ENCODE peak calls at places on chromosomes 2 and 18, in six cellular contexts. T is right lobe of liver, R is astrocyte of the spinal cord, S is left ventricle myocardium inferior, H is AG10803, J is fibroblast of pulmonary artery. A is an unnamed sample.

GRCh38 chr2:16664052-16664731 is 1.4 kb downstream of the CYRIA start:
- DNase-seq in T (no peak), R (peak), S (no peak), H (peak), J (peak), A (peak)

GRCh38 chr2:120677696-120678095 is 58.0 kb upstream of the GLI2 start:
- DNase-seq in T (no peak), R (no peak), S (no peak), H (peak), J (no peak), A (no peak)

GRCh38 chr2:132542953-132543569 is 126.5 kb downstream of the GPR39 start:
- DNase-seq in T (no peak), R (no peak), S (no peak), H (peak), J (no peak), A (no peak)

GRCh38 chr2:34652636-34653035 is 1053.5 kb upstream of the FAM98A start:
- DNase-seq in T (no peak), R (peak), S (no peak), H (no peak), J (peak), A (peak)

GRCh38 chr2:158214431-158214830 is 112.8 kb downstream of the UPP2 start:
- DNase-seq in T (no peak), R (peak), S (no peak), H (no peak), J (peak), A (peak)

GRCh38 chr2:119531292-119531691 is 7.0 kb upstream of the SCTR start:
- DNase-seq in T (no peak), R (no peak), S (no peak), H (no peak), J (peak), A (no peak)

GRCh38 chr18:33052886-33053285 is 280.1 kb upstream of the KLHL14 start:
- DNase-seq in T (no peak), R (no peak), S (no peak), H (no peak), J (no peak), A (no peak)

GRCh38 chr2:85999131-85999831 is 106.4 kb downstream of the POLR1A start:
- DNase-seq in T (no peak), R (peak), S (no peak), H (peak), J (peak), A (no peak)

GRCh38 chr2:160241251-160242137 is 41.4 kb upstream of the ITGB6 start:
- DNase-seq in T (no peak), R (peak), S (no peak), H (peak), J (peak), A (peak)

GRCh38 chr2:184272040-184272439 is 326.3 kb upstream of the ZNF804A start:
- DNase-seq in T (no peak), R (no peak), S (no peak), H (no peak), J (no peak), A (no peak)

GRCh38 chr2:53670351-53670750 is 97.3 kb upstream of the CHAC2 start:
- DNase-seq in T (no peak), R (peak), S (no peak), H (peak), J (peak), A (peak)

GRCh38 chr2:39484620-39485495 is 47.8 kb upstream of the MAP4K3 start:
- DNase-seq in T (no peak), R (no peak), S (no peak), H (no peak), J (no peak), A (no peak)

GRCh38 chr2:46197672-46198071 is 99.5 kb upstream of the EPAS1 start:
- DNase-seq in T (no peak), R (no peak), S (no peak), H (no peak), J (no peak), A (no peak)

GRCh38 chr2:74777161-74777900 is 56.6 kb upstream of the HK2 start:
- DNase-seq in T (no peak), R (no peak), S (no peak), H (no peak), J (no peak), A (no peak)

GRCh38 chr2:83787189-83787588 is 671.9 kb downstream of the SUCLG1 start:
- DNase-seq in T (no peak), R (no peak), S (no peak), H (no peak), J (no peak), A (no peak)

GRCh38 chr2:133264951-133265949 is 303.0 kb downstream of the NCKAP5 start:
- DNase-seq in T (peak), R (no peak), S (peak), H (no peak), J (no peak), A (no peak)

GRCh38 chr2:241774419-241775222 is 2.0 kb upstream of the GAL3ST2 start:
- DNase-seq in T (peak), R (peak), S (no peak), H (peak), J (peak), A (peak)

GRCh38 chr18:49892148-49892924 is 79.0 kb upstream of the ACAA2 start:
- DNase-seq in T (no peak), R (peak), S (no peak), H (no peak), J (peak), A (no peak)

GRCh38 chr2:199848323-199848722 is 2.7 kb downstream of the FTCDNL1 start:
- DNase-seq in T (no peak), R (no peak), S (no peak), H (no peak), J (no peak), A (no peak)

GRCh38 chr2:199850250-199850717 is 708 bp downstream of the FTCDNL1 start:
- DNase-seq in T (no peak), R (no peak), S (no peak), H (no peak), J (no peak), A (no peak)

GRCh38 chr2:199851499-199851816 is 466 bp upstream of the FTCDNL1 start:
- DNase-seq in T (no peak), R (no peak), S (no peak), H (no peak), J (no peak), A (no peak)

GRCh38 chr2:199851886-199852285 is 894 bp upstream of the FTCDNL1 start:
- DNase-seq in T (no peak), R (no peak), S (no peak), H (no peak), J (no peak), A (no peak)

DNA sequence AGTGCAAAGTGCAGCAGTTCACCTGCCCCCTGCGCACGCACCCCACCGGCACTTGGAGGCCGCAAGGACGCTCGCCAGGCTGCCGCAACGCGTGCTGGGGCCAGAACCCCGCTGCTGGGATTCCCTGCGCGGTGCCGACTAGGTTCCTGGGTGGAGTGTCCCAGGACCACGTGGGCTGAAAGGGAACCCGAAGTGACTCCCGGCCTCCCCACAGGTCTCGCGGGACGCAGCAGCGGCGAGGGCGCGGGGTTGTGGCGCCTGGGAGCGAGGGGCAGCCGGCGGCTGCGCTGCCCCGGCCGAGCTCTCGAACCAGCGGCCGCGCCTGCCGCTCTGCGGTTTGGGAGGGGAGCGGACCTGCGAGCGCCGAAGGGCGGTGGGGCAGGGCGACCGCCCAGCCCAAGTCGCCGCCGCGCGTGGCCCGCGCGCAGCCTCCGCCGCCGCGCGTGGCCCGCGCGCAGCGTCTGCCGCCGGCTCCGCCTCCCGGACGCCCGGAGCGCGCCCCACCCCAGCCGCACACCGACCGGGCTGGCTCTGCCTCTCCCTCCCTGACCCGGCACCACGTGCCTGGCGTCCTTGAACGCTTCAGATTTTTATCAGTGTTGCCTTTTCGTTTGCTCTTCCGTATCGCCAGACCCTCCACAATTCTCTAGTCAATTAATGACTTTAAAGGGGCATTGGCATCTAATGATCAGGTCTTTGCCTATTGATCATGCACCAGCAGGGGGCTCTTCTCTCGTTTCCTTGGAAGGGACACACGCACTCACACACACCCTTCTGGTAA is at the start of gene FTCDNL1:
- DNase-seq in T (peak), R (peak), S (peak), H (peak), J (peak), A (peak)
- H3K4me3 ChIP-seq in T (peak), R (peak), S (peak), H (peak), J (peak), A (peak)

GRCh38 chr2:31254237-31255203 is 20.6 kb downstream of the EHD3 start:
- DNase-seq in T (no peak), R (no peak), S (no peak), H (no peak), J (no peak), A (no peak)
- TF ChIP-seq CTCF in T (no peak), R (no peak), S (no peak), H (no peak), J (no peak), A (no peak)

DNA sequence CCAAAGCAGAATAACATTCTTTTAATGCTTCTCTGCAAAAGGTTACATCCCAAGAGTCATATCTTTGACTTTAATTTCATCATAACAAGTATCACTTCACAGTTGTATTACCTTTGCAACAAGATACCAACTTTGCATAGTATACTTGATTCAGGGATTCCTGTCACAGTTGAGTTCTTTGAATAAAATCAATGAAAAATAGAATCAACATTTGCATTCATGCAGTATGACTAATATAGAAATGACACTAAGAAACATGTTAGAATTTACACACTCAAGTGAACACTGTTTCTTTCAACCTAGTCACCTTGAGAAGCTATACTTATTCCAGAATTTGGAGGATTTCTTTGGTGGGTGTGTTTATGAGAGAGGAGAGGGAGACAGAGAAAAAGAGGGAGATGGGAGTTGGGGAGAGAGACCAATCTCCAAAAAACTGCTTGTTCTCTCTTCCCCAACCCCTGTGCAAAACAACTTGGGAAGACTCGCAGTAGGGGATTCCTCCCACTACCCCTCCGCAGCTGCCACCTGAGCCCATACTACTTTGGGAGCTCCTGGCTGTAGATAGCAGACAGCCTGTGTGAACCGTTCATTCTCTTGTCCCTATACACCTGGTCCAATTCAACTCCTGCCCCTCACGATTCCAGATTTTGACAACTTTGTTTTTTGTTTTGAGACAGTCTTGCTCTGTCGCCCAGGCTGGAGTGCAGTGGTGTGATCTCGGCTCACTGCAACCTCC is 57.7 kb downstream of the PELI1 start:
- DNase-seq in T (no peak), R (no peak), S (no peak), H (no peak), J (no peak), A (no peak)
- H3K4me3 ChIP-seq in T (no peak), R (no peak), S (no peak), H (no peak), J (no peak), A (no peak)

DNA sequence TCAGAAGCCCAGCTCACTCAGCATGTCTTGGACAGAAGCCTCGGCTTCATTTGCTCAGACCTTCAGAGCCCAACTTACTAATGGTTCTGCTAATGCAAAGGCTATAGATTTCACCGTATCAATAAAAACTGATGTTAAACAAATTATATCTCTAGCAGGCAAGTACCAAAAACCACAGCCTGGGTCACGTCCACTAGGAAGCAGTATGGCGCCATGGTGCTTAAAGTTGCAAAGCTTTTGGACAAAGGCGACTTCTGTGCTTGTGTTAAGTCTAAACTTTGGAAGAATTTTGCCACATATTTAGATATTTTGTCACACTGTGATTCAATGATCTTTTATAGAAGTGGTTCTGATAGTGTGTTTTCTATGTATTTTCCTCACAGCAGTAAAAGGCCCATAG is 276.8 kb upstream of the PARD3B start:
- DNase-seq in T (no peak), R (no peak), S (no peak), H (peak), J (no peak), A (no peak)
- TF ChIP-seq CTCF in T (no peak), R (no peak), S (no peak), H (peak), J (no peak), A (no peak)

GRCh38 chr18:44569391-44570055 is 111.2 kb upstream of the SETBP1 start:
- DNase-seq in T (no peak), R (no peak), S (no peak), H (no peak), J (no peak), A (no peak)
- H3K4me3 ChIP-seq in T (no peak), R (no peak), S (no peak), H (no peak), J (no peak), A (no peak)

GRCh38 chr18:68431111-68431921 is 283.6 kb downstream of the TMX3 start:
- DNase-seq in T (no peak), R (peak), S (no peak), H (peak), J (no peak), A (no peak)
- TF ChIP-seq CTCF in T (no peak), R (no peak), S (no peak), H (no peak), J (no peak), A (no peak)

GRCh38 chr2:187349328-187349944 is 98.6 kb downstream of the CALCRL start:
- DNase-seq in T (no peak), R (no peak), S (no peak), H (peak), J (peak), A (peak)
- H3K4me3 ChIP-seq in T (no peak), R (no peak), S (no peak), H (no peak), J (no peak), A (no peak)

GRCh38 chr2:88016948-88017779 is 817 bp upstream of the RNU2-63P start:
- DNase-seq in T (peak), R (no peak), S (peak), H (no peak), J (no peak), A (no peak)
- TF ChIP-seq CTCF in T (no peak), R (no peak), S (no peak), H (no peak), J (no peak), A (no peak)